ENCODE peak calls at places on chromosome 18, in ten cellular contexts. One of them, this sample, is unnamed.
A peak's percentile ranks its signal among the peaks of the same experiment; 100 is the strongest.

GRCh38 chr18:57813245-57813644 is 10.1 kb upstream of the ATP8B1 start:
- DNase-seq in LNCaP clone FGC: no peak
- DNase-seq in CD4-positive, alpha-beta T cell: no peak
- DNase-seq in fibroblast of lung: peak; percentile 100
- DNase-seq in non-pigmented ciliary epithelial cell: peak; percentile 98
- DNase-seq in OCI-M1: no peak
- DNase-seq in T-helper 2 cell: no peak
- DNase-seq in amniotic stem cell: peak; percentile 83
- DNase-seq in right atrium auricular region: no peak
- DNase-seq in CD4-positive, CD25-positive, alpha-beta regulatory T cell: no peak
- DNase-seq in this sample: peak; percentile 86

GRCh38 chr18:3706279-3707097 is 256.5 kb downstream of the TGIF1 start:
- DNase-seq in LNCaP clone FGC: no peak
- DNase-seq in CD4-positive, alpha-beta T cell: no peak
- DNase-seq in fibroblast of lung: no peak
- DNase-seq in non-pigmented ciliary epithelial cell: no peak
- DNase-seq in OCI-M1: peak; percentile 99
- DNase-seq in T-helper 2 cell: no peak
- DNase-seq in amniotic stem cell: no peak
- DNase-seq in right atrium auricular region: no peak
- DNase-seq in CD4-positive, CD25-positive, alpha-beta regulatory T cell: no peak
- DNase-seq in this sample: no peak

GRCh38 chr18:36365836-36366775 is 68.6 kb downstream of the FHOD3 start:
- DNase-seq in LNCaP clone FGC: no peak
- DNase-seq in CD4-positive, alpha-beta T cell: no peak
- DNase-seq in fibroblast of lung: peak; percentile 57
- DNase-seq in non-pigmented ciliary epithelial cell: no peak
- DNase-seq in OCI-M1: no peak
- DNase-seq in T-helper 2 cell: no peak
- DNase-seq in amniotic stem cell: no peak
- DNase-seq in right atrium auricular region: no peak
- DNase-seq in CD4-positive, CD25-positive, alpha-beta regulatory T cell: no peak
- DNase-seq in this sample: no peak

GRCh38 chr18:25621144-25621543 is 269.2 kb upstream of the ZNF521 start:
- DNase-seq in LNCaP clone FGC: no peak
- DNase-seq in CD4-positive, alpha-beta T cell: no peak
- DNase-seq in fibroblast of lung: peak; percentile 9
- DNase-seq in non-pigmented ciliary epithelial cell: no peak
- DNase-seq in OCI-M1: peak; percentile 41
- DNase-seq in T-helper 2 cell: no peak
- DNase-seq in amniotic stem cell: no peak
- DNase-seq in right atrium auricular region: no peak
- DNase-seq in CD4-positive, CD25-positive, alpha-beta regulatory T cell: no peak
- DNase-seq in this sample: peak; percentile 1

GRCh38 chr18:64119916-64120315 is 29.0 kb downstream of the LINC00305 start:
- DNase-seq in LNCaP clone FGC: no peak
- DNase-seq in CD4-positive, alpha-beta T cell: no peak
- DNase-seq in fibroblast of lung: no peak
- DNase-seq in non-pigmented ciliary epithelial cell: no peak
- DNase-seq in OCI-M1: peak; percentile 33
- DNase-seq in T-helper 2 cell: no peak
- DNase-seq in amniotic stem cell: no peak
- DNase-seq in right atrium auricular region: no peak
- DNase-seq in CD4-positive, CD25-positive, alpha-beta regulatory T cell: no peak
- DNase-seq in this sample: no peak

GRCh38 chr18:9429662-9429993 is 45.7 kb upstream of the RALBP1 start:
- DNase-seq in LNCaP clone FGC: no peak
- DNase-seq in CD4-positive, alpha-beta T cell: no peak
- DNase-seq in fibroblast of lung: no peak
- DNase-seq in non-pigmented ciliary epithelial cell: no peak
- DNase-seq in OCI-M1: no peak
- DNase-seq in T-helper 2 cell: no peak
- DNase-seq in amniotic stem cell: no peak
- DNase-seq in right atrium auricular region: no peak
- DNase-seq in CD4-positive, CD25-positive, alpha-beta regulatory T cell: no peak
- DNase-seq in this sample: peak; percentile 59

GRCh38 chr18:22471546-22472131 is 53.9 kb upstream of the CTAGE1 start:
- DNase-seq in LNCaP clone FGC: no peak
- DNase-seq in CD4-positive, alpha-beta T cell: no peak
- DNase-seq in fibroblast of lung: peak; percentile 71
- DNase-seq in non-pigmented ciliary epithelial cell: no peak
- DNase-seq in OCI-M1: no peak
- DNase-seq in T-helper 2 cell: no peak
- DNase-seq in amniotic stem cell: no peak
- DNase-seq in right atrium auricular region: peak; percentile 89
- DNase-seq in CD4-positive, CD25-positive, alpha-beta regulatory T cell: no peak
- DNase-seq in this sample: no peak

GRCh38 chr18:24611075-24611474 is 150.6 kb downstream of the HRH4 start:
- DNase-seq in LNCaP clone FGC: no peak
- DNase-seq in CD4-positive, alpha-beta T cell: no peak
- DNase-seq in fibroblast of lung: no peak
- DNase-seq in non-pigmented ciliary epithelial cell: no peak
- DNase-seq in OCI-M1: no peak
- DNase-seq in T-helper 2 cell: no peak
- DNase-seq in amniotic stem cell: no peak
- DNase-seq in right atrium auricular region: no peak
- DNase-seq in CD4-positive, CD25-positive, alpha-beta regulatory T cell: no peak
- DNase-seq in this sample: no peak

GRCh38 chr18:75497576-75497975 is 70.1 kb upstream of the SMIM21 start:
- DNase-seq in LNCaP clone FGC: no peak
- DNase-seq in CD4-positive, alpha-beta T cell: no peak
- DNase-seq in fibroblast of lung: peak; percentile 72
- DNase-seq in non-pigmented ciliary epithelial cell: no peak
- DNase-seq in OCI-M1: no peak
- DNase-seq in T-helper 2 cell: no peak
- DNase-seq in amniotic stem cell: no peak
- DNase-seq in right atrium auricular region: no peak
- DNase-seq in CD4-positive, CD25-positive, alpha-beta regulatory T cell: no peak
- DNase-seq in this sample: no peak

GRCh38 chr18:8949206-8949605 is 153.3 kb upstream of the NDUFV2 start:
- DNase-seq in LNCaP clone FGC: no peak
- DNase-seq in CD4-positive, alpha-beta T cell: no peak
- DNase-seq in fibroblast of lung: peak; percentile 57
- DNase-seq in non-pigmented ciliary epithelial cell: no peak
- DNase-seq in OCI-M1: no peak
- DNase-seq in T-helper 2 cell: no peak
- DNase-seq in amniotic stem cell: no peak
- DNase-seq in right atrium auricular region: no peak
- DNase-seq in CD4-positive, CD25-positive, alpha-beta regulatory T cell: no peak
- DNase-seq in this sample: peak; percentile 18

GRCh38 chr18:11909597-11910026 is 1.5 kb upstream of the MPPE1 start:
- DNase-seq in LNCaP clone FGC: no peak
- DNase-seq in CD4-positive, alpha-beta T cell: no peak
- DNase-seq in fibroblast of lung: peak; percentile 36
- DNase-seq in non-pigmented ciliary epithelial cell: no peak
- DNase-seq in OCI-M1: peak; percentile 20
- DNase-seq in T-helper 2 cell: no peak
- DNase-seq in amniotic stem cell: no peak
- DNase-seq in right atrium auricular region: no peak
- DNase-seq in CD4-positive, CD25-positive, alpha-beta regulatory T cell: no peak
- DNase-seq in this sample: peak; percentile 54

GRCh38 chr18:50816767-50817166 is 3.0 kb downstream of the MRO start:
- DNase-seq in LNCaP clone FGC: no peak
- DNase-seq in CD4-positive, alpha-beta T cell: no peak
- DNase-seq in fibroblast of lung: peak; percentile 51
- DNase-seq in non-pigmented ciliary epithelial cell: no peak
- DNase-seq in OCI-M1: no peak
- DNase-seq in T-helper 2 cell: no peak
- DNase-seq in amniotic stem cell: no peak
- DNase-seq in right atrium auricular region: no peak
- DNase-seq in CD4-positive, CD25-positive, alpha-beta regulatory T cell: no peak
- DNase-seq in this sample: no peak